ENCODE peak calls at places on chromosomes 4 and X, in nine cellular contexts. R is fibroblast of mammary gland, O is cardiac muscle cell, K is DND-41, S is AG09309, Q is upper lobe of right lung, T is HFF-Myc, G is SK-N-SH, L is fibroblast of lung. H is an unnamed sample.

GRCh38 chr4:139142980-139143379 is 34.0 kb downstream of the ELF2 start:
- DNase-seq in R (no peak), O (no peak), K (peak; percentile 56), S (no peak), Q (no peak), T (no peak), G (no peak), L (no peak), H (no peak)

GRCh38 chrX:27966955-27967354 is 14.3 kb downstream of the DCAF8L1 start:
- DNase-seq in R (peak; percentile 39), O (no peak), K (no peak), S (no peak), Q (no peak), T (no peak), G (no peak), L (peak; percentile 29), H (no peak)

GRCh38 chrX:54495814-54496516 is at the start of gene FGD1:
- DNase-seq in R (peak; percentile 47), O (peak; percentile 74), K (peak; percentile 3), S (no peak), Q (peak; percentile 79), T (no peak), G (peak; percentile 92), L (peak; percentile 56), H (peak; percentile 5)

GRCh38 chrX:40628506-40628905 is 5.3 kb downstream of the MPC1L start:
- DNase-seq in R (no peak), O (no peak), K (no peak), S (no peak), Q (no peak), T (no peak), G (no peak), L (no peak), H (no peak)

GRCh38 chr4:150779707-150780106 is 197.8 kb downstream of the MAB21L2 start:
- DNase-seq in R (no peak), O (no peak), K (no peak), S (no peak), Q (no peak), T (no peak), G (no peak), L (no peak), H (no peak)

GRCh38 chrX:153582896-153583295 is 16.0 kb downstream of the CCNQ start:
- DNase-seq in R (no peak), O (no peak), K (peak; percentile 81), S (no peak), Q (no peak), T (no peak), G (peak; percentile 65), L (peak; percentile 17), H (no peak)

GRCh38 chr4:79395883-79396282 is 12.1 kb downstream of the GK2 start:
- DNase-seq in R (no peak), O (no peak), K (no peak), S (no peak), Q (no peak), T (no peak), G (no peak), L (no peak), H (no peak)

GRCh38 chrX:41661366-41662095 is 27.2 kb upstream of the GPR34 start:
- DNase-seq in R (peak; percentile 52), O (no peak), K (no peak), S (no peak), Q (no peak), T (no peak), G (no peak), L (peak; percentile 66), H (no peak)

GRCh38 chrX:19750028-19750786 is 137.2 kb downstream of the SH3KBP1 start:
- DNase-seq in R (peak; percentile 24), O (no peak), K (no peak), S (no peak), Q (no peak), T (no peak), G (no peak), L (no peak), H (no peak)

GRCh38 chr4:10179957-10180602 is 63.5 kb upstream of the WDR1 start:
- DNase-seq in R (no peak), O (no peak), K (no peak), S (peak; percentile 65), Q (no peak), T (no peak), G (no peak), L (no peak), H (no peak)

GRCh38 chr4:40149960-40150385 is 46.9 kb upstream of the RHOH start:
- DNase-seq in R (peak; percentile 84), O (peak; percentile 57), K (peak; percentile 79), S (peak; percentile 23), Q (no peak), T (peak; percentile 49), G (peak; percentile 65), L (peak; percentile 54), H (peak; percentile 29)

GRCh38 chr4:41466249-41466648 is 71.7 kb upstream of the LIMCH1 start:
- DNase-seq in R (no peak), O (no peak), K (no peak), S (no peak), Q (no peak), T (no peak), G (peak; percentile 38), L (no peak), H (no peak)

GRCh38 chr4:102625232-102625930 is 124.2 kb downstream of the NFKB1 start:
- DNase-seq in R (peak; percentile 65), O (peak; percentile 50), K (peak; percentile 75), S (no peak), Q (no peak), T (no peak), G (peak; percentile 30), L (no peak), H (peak; percentile 29)

DNA sequence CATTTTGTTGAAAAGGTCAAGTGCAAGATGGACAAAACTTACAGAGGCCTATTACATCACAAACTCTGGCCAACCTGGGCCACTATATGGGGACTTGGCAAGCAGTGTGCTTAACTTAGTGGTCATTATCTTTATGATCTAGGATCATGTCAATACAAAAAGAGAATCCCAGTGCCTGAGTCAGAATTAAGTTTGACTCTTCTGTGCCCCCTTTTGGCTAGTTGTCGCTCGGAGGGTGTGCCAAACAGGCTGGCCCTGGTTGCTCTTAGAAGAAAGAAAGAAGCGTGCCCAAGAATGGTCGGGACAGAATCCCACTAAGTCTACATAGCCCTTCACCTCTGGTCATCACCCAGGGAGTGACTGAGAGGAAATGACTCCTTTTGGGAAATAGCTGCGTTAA is 100.1 kb downstream of the EIF4E start:
- DNase-seq in R (peak; percentile 17), O (no peak), K (no peak), S (no peak), Q (no peak), T (no peak), G (peak; percentile 5), L (peak; percentile 3), H (no peak)
- TF ChIP-seq CTCF in R (peak; percentile 12), O (no peak), K (peak; percentile 48), S (peak; percentile 13), Q (no peak), T (peak; percentile 29), G (peak; percentile 33), L (no peak), H (no peak)

DNA sequence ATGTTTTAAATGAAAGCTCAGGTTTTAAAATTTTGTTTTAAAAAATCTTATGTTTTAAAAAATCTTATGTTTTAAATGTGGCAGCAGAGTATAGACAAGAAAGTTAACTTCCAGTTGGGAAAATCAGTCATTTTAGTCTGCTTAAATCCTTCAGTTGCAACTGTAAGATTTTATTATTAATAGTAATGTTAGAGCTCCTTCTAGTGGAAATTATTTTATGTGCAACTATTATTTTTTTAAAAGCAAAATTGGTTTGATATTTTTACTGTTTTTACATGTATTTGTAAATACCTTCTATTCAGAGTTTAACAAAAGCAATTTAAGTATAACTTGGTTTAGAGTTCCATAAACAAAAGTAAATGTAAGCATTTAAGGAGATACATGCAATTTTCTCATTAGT is 8.5 kb upstream of the NUDT6 start:
- DNase-seq in R (peak; percentile 34), O (peak; percentile 5), K (no peak), S (no peak), Q (no peak), T (no peak), G (no peak), L (peak; percentile 16), H (no peak)
- TF ChIP-seq CTCF in R (peak; percentile 47), O (peak; percentile 44), K (peak; percentile 52), S (peak; percentile 21), Q (peak; percentile 64), T (peak; percentile 9), G (peak; percentile 82), L (no peak), H (peak; percentile 38)

GRCh38 chr4:172813359-172813923 is 355.2 kb upstream of the GALNT7 start:
- DNase-seq in R (no peak), O (no peak), K (no peak), S (no peak), Q (no peak), T (no peak), G (no peak), L (peak; percentile 32), H (no peak)

GRCh38 chr4:172809998-172810397 is 358.6 kb upstream of the GALNT7 start:
- DNase-seq in R (no peak), O (no peak), K (no peak), S (no peak), Q (no peak), T (no peak), G (no peak), L (no peak), H (no peak)

GRCh38 chr4:172808196-172808595 is 360.4 kb upstream of the GALNT7 start:
- DNase-seq in R (no peak), O (no peak), K (no peak), S (no peak), Q (no peak), T (no peak), G (no peak), L (no peak), H (no peak)

DNA sequence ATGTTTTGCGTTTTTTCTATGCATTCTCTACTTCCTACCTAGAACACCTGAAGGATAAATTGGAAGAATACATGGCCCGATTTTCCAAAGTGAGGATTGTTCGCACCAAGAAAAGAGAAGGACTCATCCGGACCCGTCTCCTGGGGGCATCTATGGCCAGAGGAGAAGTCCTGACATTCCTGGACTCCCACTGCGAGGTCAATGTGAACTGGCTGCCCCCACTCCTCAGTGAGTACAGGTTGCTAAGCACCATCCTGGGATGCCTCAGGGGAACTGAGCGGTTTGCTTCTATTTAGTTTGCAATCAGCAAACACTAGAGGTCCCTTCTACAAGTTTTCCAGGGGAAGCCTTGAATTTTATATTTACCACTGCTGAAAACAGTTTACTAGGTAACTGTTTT is 359.3 kb upstream of the GALNT7 start:
- DNase-seq in R (no peak), O (peak; percentile 13), K (no peak), S (no peak), Q (no peak), T (no peak), G (no peak), L (no peak), H (no peak)
- TF ChIP-seq CTCF in R (no peak), O (no peak), K (no peak), S (no peak), Q (no peak), T (no peak), G (no peak), L (no peak), H (no peak)

GRCh38 chrX:78098108-78098507 is 5.9 kb upstream of the PGK1 start:
- DNase-seq in R (no peak), O (no peak), K (no peak), S (no peak), Q (no peak), T (no peak), G (no peak), L (no peak), H (no peak)

DNA sequence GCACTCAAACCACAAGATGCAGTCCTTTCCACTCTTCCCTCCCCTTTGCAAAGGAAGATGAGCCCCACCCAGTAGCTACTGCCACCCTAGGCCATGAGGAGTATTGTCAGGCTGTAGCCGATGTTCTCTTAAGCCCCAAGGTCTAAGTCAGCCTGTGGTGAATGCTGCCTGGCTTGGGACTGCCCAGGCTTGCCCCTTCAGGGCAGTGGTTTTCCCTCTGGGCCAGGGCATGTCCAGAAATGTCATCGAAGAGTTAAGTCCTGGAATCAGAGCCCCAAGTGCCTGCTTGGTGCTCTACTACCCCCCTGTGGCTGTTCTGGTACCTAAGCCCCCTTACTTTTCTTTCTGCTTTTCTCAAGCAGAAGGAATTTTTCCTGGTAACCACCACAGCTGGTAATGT is 11.8 kb upstream of the PGK1 start:
- DNase-seq in R (peak; percentile 61), O (peak; percentile 52), K (peak; percentile 31), S (no peak), Q (no peak), T (peak; percentile 40), G (no peak), L (peak; percentile 52), H (no peak)
- TF ChIP-seq CTCF in R (peak; percentile 52), O (peak; percentile 44), K (peak; percentile 56), S (peak; percentile 52), Q (no peak), T (peak; percentile 52), G (peak; percentile 56), L (peak; percentile 54), H (peak; percentile 44)